ENCODE peak calls at places on chromosomes 7 and 10, in eight cellular contexts. S is prostate gland; I is CD8-positive, alpha-beta memory T cell; H is HEK293T; D is caudate nucleus; M is choroid plexus epithelial cell; L is right cardiac atrium; Y is posterior cingulate gyrus. P is an unnamed sample.

GRCh38 chr7:104862719-104863118 is 151.3 kb upstream of the KMT2E start:
- DNase-seq in Y (no peak), M (peak), L (no peak), I (no peak), S (no peak), D (no peak), H (peak), P (no peak)

GRCh38 chr10:98487692-98488091 is 41.0 kb upstream of the HPS1 start:
- DNase-seq in I (no peak), Y (no peak), D (no peak), L (no peak), M (no peak), S (no peak), H (no peak), P (no peak)

GRCh38 chr10:133476641-133476990 is 22.9 kb downstream of the SCART1 start:
- DNase-seq in M (no peak), I (no peak), S (no peak), Y (no peak), L (no peak), D (no peak), H (peak), P (no peak)

GRCh38 chr7:155222578-155222977 is 75.1 kb upstream of the INSIG1 start:
- DNase-seq in M (no peak), L (no peak), I (no peak), Y (no peak), H (no peak), S (no peak), D (no peak), P (no peak)

GRCh38 chr7:142859829-142860228 is 5.0 kb downstream of the EPHB6 start:
- DNase-seq in S (peak), Y (no peak), M (peak), L (no peak), D (no peak), I (no peak), H (no peak), P (no peak)

GRCh38 chr10:11285171-11285570 is 267.5 kb downstream of the CELF2 start:
- DNase-seq in H (no peak), I (no peak), Y (no peak), L (no peak), M (peak), S (no peak), D (no peak), P (no peak)

GRCh38 chr7:149220534-149220933 is 18.9 kb upstream of the ZNF212 start:
- DNase-seq in Y (no peak), L (no peak), I (no peak), M (peak), D (no peak), H (no peak), S (no peak), P (no peak)

GRCh38 chr10:22252801-22253577 is 35.2 kb upstream of the EBLN1 start:
- DNase-seq in D (peak), H (no peak), I (peak), Y (peak), L (peak), M (peak), S (peak), P (peak)

GRCh38 chr7:154672659-154673415 is 330.1 kb downstream of the PAXIP1 start:
- DNase-seq in Y (no peak), M (no peak), S (no peak), I (no peak), D (peak), H (no peak), L (no peak), P (no peak)

GRCh38 chr10:62850646-62851045 is 34.5 kb upstream of the EGR2 start:
- DNase-seq in L (no peak), Y (no peak), D (no peak), M (no peak), I (no peak), S (no peak), H (no peak), P (no peak)

GRCh38 chr7:121960678-121961461 is 87.9 kb downstream of the PTPRZ1 start:
- DNase-seq in H (no peak), M (peak), S (no peak), Y (no peak), I (no peak), D (no peak), L (no peak), P (no peak)

GRCh38 chr7:93944673-93945072 is 23.1 kb downstream of the GNG11 start:
- DNase-seq in M (peak), D (no peak), L (no peak), H (no peak), Y (no peak), S (no peak), I (no peak), P (no peak)

GRCh38 chr7:106010331-106010730 is 47.3 kb downstream of the CDHR3 start:
- DNase-seq in I (no peak), Y (no peak), L (no peak), S (no peak), H (no peak), D (no peak), M (no peak), P (no peak)

GRCh38 chr10:103750836-103751235 is 104.5 kb downstream of the SH3PXD2A start:
- DNase-seq in L (no peak), D (no peak), Y (no peak), S (no peak), M (no peak), H (no peak), I (no peak), P (no peak)

GRCh38 chr7:36289833-36290661 is 99.6 kb upstream of the ANLN start:
- DNase-seq in Y (no peak), D (no peak), H (no peak), I (no peak), M (no peak), L (no peak), S (peak), P (no peak)

GRCh38 chr7:28269700-28270361 is 89.2 kb upstream of the JAZF1 start:
- DNase-seq in S (no peak), H (no peak), L (no peak), I (no peak), Y (no peak), M (no peak), D (no peak), P (no peak)

GRCh38 chr7:83148776-83149175 is 13.9 kb downstream of the PCLO start:
- DNase-seq in S (no peak), I (no peak), L (no peak), Y (no peak), D (no peak), M (peak), H (no peak), P (no peak)

GRCh38 chr10:124576526-124577420 is 115.2 kb downstream of the LHPP start:
- DNase-seq in H (no peak), Y (no peak), D (no peak), S (no peak), M (no peak), I (peak), L (no peak), P (no peak)

GRCh38 chr10:34555653-34556052 is 259.4 kb downstream of the PARD3 start:
- DNase-seq in Y (no peak), M (no peak), H (no peak), L (no peak), D (no peak), I (no peak), S (no peak), P (no peak)

GRCh38 chr10:20672724-20673123 is 224.4 kb downstream of the NEBL start:
- DNase-seq in S (no peak), L (no peak), I (no peak), Y (no peak), H (no peak), M (no peak), D (no peak), P (no peak)

GRCh38 chr10:70987396-70988130 is 99.2 kb upstream of the PCBD1 start:
- DNase-seq in M (no peak), Y (no peak), H (no peak), S (no peak), L (no peak), D (no peak), I (no peak), P (no peak)

GRCh38 chr7:18890885-18891621 is 226.4 kb downstream of the TWIST1 start:
- DNase-seq in S (no peak), Y (no peak), H (no peak), D (no peak), L (no peak), M (peak), I (no peak), P (no peak)

GRCh38 chr7:94378396-94378795 is 16.3 kb upstream of the COL1A2 start:
- DNase-seq in I (no peak), M (no peak), D (no peak), S (no peak), H (no peak), L (no peak), Y (no peak), P (no peak)

GRCh38 chr7:35993663-35994622 is 159.1 kb upstream of the EEPD1 start:
- DNase-seq in L (no peak), D (no peak), I (no peak), S (no peak), M (peak), H (no peak), Y (no peak), P (no peak)

GRCh38 chr7:17948503-17949238 is 8.4 kb upstream of the SNX13 start:
- DNase-seq in L (no peak), D (no peak), S (no peak), I (no peak), M (peak), Y (no peak), H (no peak), P (no peak)

GRCh38 chr10:49268185-49268584 is 30.8 kb upstream of the C10orf71 start:
- DNase-seq in M (no peak), I (no peak), D (no peak), S (no peak), H (no peak), Y (no peak), L (no peak), P (no peak)

GRCh38 chr7:15989194-15989593 is 302.7 kb upstream of the MEOX2 start:
- DNase-seq in S (no peak), L (no peak), Y (no peak), I (no peak), D (no peak), M (no peak), H (no peak), P (no peak)

GRCh38 chr10:71627230-71627939 is 92.2 kb downstream of the C10orf105 start:
- DNase-seq in M (no peak), I (no peak), Y (no peak), S (no peak), D (peak), L (no peak), H (no peak), P (no peak)

GRCh38 chr10:27258838-27259532 is 18.4 kb upstream of the ACBD5 start:
- DNase-seq in S (no peak), I (peak), M (no peak), Y (no peak), L (peak), D (no peak), H (no peak), P (peak)

P was measured in left ventricle myocardium superior.